ENCODE peak calls at places on chromosomes 1 and 21, in five cellular contexts. N, Z, Y, L and D are unnamed samples.

GRCh38 chr1:31985430-31985829 is 28.2 kb upstream of the KHDRBS1 start:
- ATAC-seq in N (no peak), Z (peak; percentile 31), Y (peak; percentile 74), L (peak; percentile 26), D (peak; percentile 28)

GRCh38 chr21:32554832-32555436 is 30.4 kb downstream of the TCP10L start:
- ATAC-seq in N (no peak), Z (no peak), Y (no peak), L (no peak), D (no peak)

GRCh38 chr1:218499911-218500310 is 154.8 kb downstream of the TGFB2 start:
- ATAC-seq in N (no peak), Z (no peak), Y (no peak), L (no peak), D (no peak)

GRCh38 chr1:221963742-221964141 is 221.9 kb upstream of the DUSP10 start:
- ATAC-seq in N (no peak), Z (no peak), Y (no peak), L (no peak), D (no peak)

GRCh38 chr1:7898962-7899361 is 41.7 kb downstream of the TNFRSF9 start:
- ATAC-seq in N (no peak), Z (no peak), Y (no peak), L (no peak), D (no peak)

GRCh38 chr1:24161270-24161669 is 18.3 kb upstream of the IL22RA1 start:
- ATAC-seq in N (no peak), Z (peak; percentile 96), Y (no peak), L (no peak), D (no peak)

GRCh38 chr1:170770254-170770653 is 106.3 kb downstream of the PRRX1 start:
- ATAC-seq in N (peak; percentile 43), Z (no peak), Y (no peak), L (no peak), D (no peak)

GRCh38 chr1:207645632-207646081 is 724 bp downstream of the CR1L start:
- ATAC-seq in N (no peak), Z (peak; percentile 21), Y (peak; percentile 30), L (no peak), D (no peak)

GRCh38 chr21:44706026-44706705 is 5.2 kb downstream of the TSPEAR start:
- ATAC-seq in N (no peak), Z (no peak), Y (no peak), L (no peak), D (no peak)

GRCh38 chr1:36359383-36359782 is 26.3 kb downstream of the STK40 start:
- ATAC-seq in N (no peak), Z (no peak), Y (no peak), L (no peak), D (no peak)

GRCh38 chr1:64982134-64982533 is 15.8 kb upstream of the JAK1 start:
- ATAC-seq in N (no peak), Z (peak; percentile 72), Y (peak; percentile 55), L (no peak), D (no peak)

GRCh38 chr1:227228201-227228600 is 90.1 kb downstream of the CDC42BPA start:
- ATAC-seq in N (no peak), Z (no peak), Y (no peak), L (no peak), D (no peak)